ENCODE peak calls at places on chromosomes 3 and 15, in eight cellular contexts. A, Y, Z, R, O, P, M and V are unnamed samples. For H3K4me1, the result is how much of the 10 kb centered on the place peaks cover.

GRCh38 chr3:43879166-43879565 is 188.4 kb downstream of the ABHD5 start:
- DNase-seq in M (no peak), R (peak), Y (peak), Z (no peak), O (peak), A (no peak), P (peak), V (no peak)

GRCh38 chr3:149258714-149259113 is 37.1 kb upstream of the CP start:
- DNase-seq in O (no peak), R (no peak), Z (no peak), Y (no peak), P (no peak), A (no peak), M (no peak), V (no peak)

GRCh38 chr3:132726341-132726823 is 4.2 kb upstream of the NPHP3 start:
- DNase-seq in Z (peak), M (peak), Y (peak), O (peak), A (no peak), R (peak), P (no peak), V (no peak)

GRCh38 chr3:94772402-94772801 is 709.5 kb downstream of the NSUN3 start:
- DNase-seq in A (no peak), Z (no peak), Y (no peak), P (no peak), R (no peak), M (no peak), O (no peak), V (no peak)

GRCh38 chr15:66629817-66630576 is 64.2 kb upstream of the LCTL start:
- DNase-seq in A (no peak), P (no peak), R (no peak), Y (no peak), M (no peak), Z (no peak), O (no peak), V (no peak)

GRCh38 chr3:99620976-99621375 is 17.4 kb upstream of the COL8A1 start:
- DNase-seq in A (no peak), P (no peak), M (peak), Y (peak), R (no peak), O (no peak), Z (no peak), V (no peak)

GRCh38 chr15:70063284-70063991 is 34.3 kb downstream of the TLE3 start:
- DNase-seq in P (no peak), Z (no peak), M (no peak), A (no peak), Y (no peak), O (no peak), R (no peak), V (peak)

GRCh38 chr3:138125548-138126221 is 6.5 kb downstream of the A4GNT start:
- DNase-seq in Y (no peak), Z (peak), A (no peak), M (peak), P (no peak), R (no peak), O (peak), V (no peak)

GRCh38 chr3:123350971-123351370 is 97.9 kb downstream of the ADCY5 start:
- DNase-seq in Z (no peak), R (no peak), A (no peak), P (no peak), M (no peak), Y (no peak), O (no peak), V (peak)

GRCh38 chr15:87661481-87661880 is 595.1 kb downstream of the NTRK3 start:
- DNase-seq in A (no peak), O (no peak), P (no peak), Y (no peak), R (no peak), M (no peak), Z (no peak), V (no peak)

GRCh38 chr3:147419062-147419701 is 10.0 kb downstream of the ZIC1 start:
- DNase-seq in O (peak), Z (peak), A (no peak), P (no peak), M (peak), R (peak), Y (no peak), V (no peak)

GRCh38 chr3:166114448-166114847 is 277.2 kb upstream of the BCHE start:
- DNase-seq in R (no peak), P (no peak), O (no peak), A (no peak), Z (no peak), Y (no peak), M (no peak), V (no peak)

GRCh38 chr3:139421459-139421858 is 32.0 kb upstream of the COPB2 start:
- DNase-seq in Y (no peak), O (peak), M (no peak), P (no peak), Z (no peak), R (peak), A (no peak), V (no peak)

GRCh38 chr3:49132437-49133225 is at the start of gene LAMB2:
- DNase-seq in P (peak), A (peak), Z (peak), M (peak), O (peak), Y (peak), R (peak), V (peak)

GRCh38 chr3:62373714-62374333 is 474 bp upstream of the FEZF2 start:
- DNase-seq in Y (no peak), R (no peak), M (no peak), P (no peak), A (no peak), Z (no peak), O (no peak), V (no peak)

GRCh38 chr3:135458539-135458938 is 507.0 kb upstream of the PPP2R3A start:
- DNase-seq in P (no peak), Y (no peak), M (no peak), O (no peak), A (no peak), Z (no peak), R (no peak), V (no peak)

GRCh38 chr15:52370010-52370409 is 74.4 kb upstream of the MYO5C start:
- DNase-seq in P (no peak), R (no peak), A (peak), O (no peak), Y (no peak), M (no peak), Z (no peak), V (no peak)

GRCh38 chr3:158775001-158775400 is 26.9 kb upstream of the MFSD1 start:
- DNase-seq in R (no peak), P (no peak), M (peak), Y (no peak), O (no peak), A (no peak), Z (peak), V (no peak)

GRCh38 chr15:31379042-31379441 is 52.4 kb downstream of the KLF13 start:
- DNase-seq in M (no peak), P (no peak), Y (no peak), O (no peak), A (no peak), R (no peak), Z (no peak), V (no peak)

GRCh38 chr3:119148493-119149180 is 2.7 kb downstream of the TEX55 start:
- DNase-seq in R (no peak), O (no peak), Y (peak), Z (peak), M (peak), A (no peak), P (no peak), V (no peak)

GRCh38 chr3:33887478-33887877 is 89.0 kb downstream of the PDCD6IP start:
- DNase-seq in Z (no peak), O (no peak), R (no peak), Y (no peak), A (no peak), M (no peak), P (no peak), V (no peak)

GRCh38 chr3:58387650-58388546 is 45.7 kb downstream of the PDHB start:
- DNase-seq in R (no peak), P (no peak), O (no peak), A (no peak), Z (no peak), M (peak), Y (no peak), V (no peak)
- H3K4me1 ChIP-seq in R (under half), P (half or more), O (under half), A (under half), Z (under half), M (under half), Y (under half), V (under half)

DNA sequence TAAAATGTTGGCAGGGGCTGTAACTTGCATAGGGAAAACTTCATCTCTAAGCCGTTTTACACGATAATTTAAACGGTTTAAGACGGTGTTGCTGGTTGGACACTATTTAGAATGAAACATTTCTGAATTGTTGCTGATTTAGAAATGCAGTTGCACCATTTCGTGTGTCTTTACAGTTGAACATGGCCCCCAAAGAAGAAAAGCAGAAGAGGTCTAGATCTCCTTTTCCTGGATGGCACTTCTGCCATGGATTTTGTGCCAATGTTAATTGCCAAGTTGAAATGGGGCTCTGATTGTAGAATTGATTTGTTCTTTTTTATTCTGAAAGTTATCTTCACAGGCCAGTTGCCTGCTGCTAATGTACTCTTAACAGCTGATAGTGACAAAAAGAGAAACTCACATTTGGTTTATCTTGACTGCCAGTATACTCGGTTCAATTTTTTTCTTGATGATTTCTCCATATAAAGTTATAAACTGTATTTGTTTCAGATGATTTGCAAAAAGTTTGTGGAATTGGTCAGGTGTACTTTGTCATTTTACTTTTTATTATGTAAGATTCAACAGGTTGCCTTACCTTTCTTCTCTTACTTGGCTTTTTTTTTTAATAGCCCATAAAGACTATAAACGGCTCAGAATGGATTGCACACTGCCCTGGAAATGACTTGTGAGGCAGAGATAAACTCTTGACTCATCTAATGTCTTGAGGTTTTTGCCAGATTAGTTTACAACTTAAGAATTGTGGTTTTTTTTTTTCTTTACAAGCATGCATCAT is 1.4 kb downstream of the APPL1 start:
- DNase-seq in P (no peak), O (no peak), R (no peak), Z (peak), Y (peak), M (peak), A (no peak), V (no peak)
- H3K27ac ChIP-seq in P (no peak), O (no peak), R (no peak), Z (peak), Y (peak), M (no peak), A (peak), V (peak)

GRCh38 chr3:71028802-71029201 is 554.7 kb downstream of the FOXP1 start:
- DNase-seq in R (no peak), Z (no peak), A (no peak), P (no peak), M (no peak), Y (no peak), O (no peak), V (no peak)

GRCh38 chr3:71029770-71030169 is 553.8 kb downstream of the FOXP1 start:
- DNase-seq in A (no peak), M (no peak), O (no peak), R (no peak), Y (no peak), Z (no peak), P (no peak), V (no peak)

GRCh38 chr3:71025010-71025409 is 558.5 kb downstream of the FOXP1 start:
- DNase-seq in M (no peak), R (no peak), O (no peak), P (no peak), Y (no peak), A (no peak), Z (no peak), V (no peak)

GRCh38 chr3:71025516-71025915 is 558.0 kb downstream of the FOXP1 start:
- DNase-seq in Y (no peak), Z (no peak), P (no peak), M (no peak), O (no peak), A (no peak), R (no peak), V (no peak)

DNA sequence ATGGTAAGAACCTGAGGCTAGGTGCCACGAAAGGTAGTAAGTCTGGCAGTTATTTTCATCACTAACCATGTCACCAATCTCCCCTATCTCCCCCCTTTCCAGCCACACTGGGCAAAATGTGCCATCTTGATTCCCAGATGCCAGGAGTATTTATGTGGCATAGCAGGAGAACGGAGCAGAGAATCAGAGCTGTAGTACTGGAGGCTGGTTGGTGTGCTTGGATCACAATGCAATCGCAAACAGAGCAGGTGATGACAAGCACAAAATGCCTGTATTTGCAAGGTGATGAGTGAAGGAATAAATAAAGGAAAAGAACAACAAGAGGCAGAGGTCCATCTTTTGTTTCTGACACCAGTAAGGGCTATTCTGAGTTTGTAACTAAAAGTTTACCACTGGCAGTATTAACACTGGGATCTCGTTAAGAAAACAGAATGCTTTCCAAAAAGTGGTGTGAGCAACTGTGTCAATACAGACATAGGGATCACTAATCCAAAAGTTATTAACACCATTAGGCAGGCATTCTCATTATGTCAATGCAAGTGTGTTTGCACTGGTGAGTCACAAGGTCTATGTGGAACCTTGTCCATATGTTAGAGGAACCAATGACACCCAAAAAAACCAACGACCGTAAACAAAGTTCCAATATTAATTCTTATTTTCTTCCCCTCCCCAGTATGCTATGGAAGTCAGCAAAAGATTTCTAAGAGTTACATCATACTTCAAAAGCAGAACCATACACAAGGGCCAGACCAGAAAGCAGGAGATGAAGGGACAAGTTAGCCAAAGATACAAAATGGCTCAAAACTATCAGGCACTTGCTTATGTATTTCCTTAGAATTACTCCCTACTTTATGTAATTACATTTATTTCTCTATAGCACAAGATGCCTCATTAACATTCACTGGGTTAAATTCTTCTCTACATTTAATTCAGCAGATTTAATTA is 556.6 kb downstream of the FOXP1 start:
- DNase-seq in R (no peak), Z (peak), O (no peak), A (no peak), M (no peak), P (no peak), Y (no peak), V (no peak)
- H3K4me1 ChIP-seq in R (under half), Z (under half), O (under half), A (under half), M (under half), P (half or more), Y (under half), V (half or more)

DNA sequence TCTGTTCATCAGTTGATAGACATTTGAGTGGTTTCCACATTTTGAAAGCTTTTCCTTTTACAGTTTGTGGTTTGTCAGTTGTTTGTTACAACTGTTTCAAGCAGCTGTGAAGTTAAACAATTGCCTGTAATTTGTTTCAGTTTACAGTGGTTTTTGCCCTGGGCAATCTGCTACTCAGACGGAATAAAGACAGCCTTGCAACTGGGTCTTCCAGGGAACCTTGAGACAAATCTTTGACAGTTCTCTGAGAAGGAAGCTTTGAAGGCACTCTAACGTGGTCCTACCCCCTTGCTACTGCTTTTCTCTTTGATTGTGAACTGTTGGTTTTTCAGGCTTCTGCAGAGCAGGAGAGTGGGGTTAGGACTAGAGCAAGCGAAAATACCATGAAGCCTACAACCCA is 28.0 kb downstream of the LRRC28 start:
- DNase-seq in P (no peak), Z (no peak), Y (no peak), M (peak), A (no peak), R (no peak), O (no peak), V (no peak)
- H3K27ac ChIP-seq in P (no peak), Z (no peak), Y (no peak), M (no peak), A (no peak), R (no peak), O (no peak), V (no peak)

GRCh38 chr15:56929933-56930332 is 11.5 kb downstream of the TCF12 start:
- DNase-seq in M (no peak), O (no peak), Y (no peak), P (no peak), A (no peak), R (no peak), Z (no peak), V (no peak)

GRCh38 chr15:56927816-56928215 is 9.4 kb downstream of the TCF12 start:
- DNase-seq in O (peak), R (peak), P (no peak), Z (no peak), Y (no peak), M (no peak), A (no peak), V (no peak)

GRCh38 chr15:56931674-56932507 is 13.4 kb downstream of the TCF12 start:
- DNase-seq in O (peak), A (no peak), P (no peak), R (no peak), Z (no peak), M (no peak), Y (no peak), V (no peak)

GRCh38 chr15:56930663-56931313 is 12.3 kb downstream of the TCF12 start:
- DNase-seq in O (no peak), P (no peak), M (no peak), R (no peak), A (no peak), Y (no peak), Z (peak), V (no peak)

GRCh38 chr15:56929389-56929788 is 10.9 kb downstream of the TCF12 start:
- DNase-seq in R (no peak), A (no peak), M (peak), P (no peak), Y (no peak), Z (peak), O (no peak), V (no peak)
- H3K4me1 ChIP-seq in R (under half), A (half or more), M (under half), P (half or more), Y (under half), Z (under half), O (half or more), V (half or more)

DNA sequence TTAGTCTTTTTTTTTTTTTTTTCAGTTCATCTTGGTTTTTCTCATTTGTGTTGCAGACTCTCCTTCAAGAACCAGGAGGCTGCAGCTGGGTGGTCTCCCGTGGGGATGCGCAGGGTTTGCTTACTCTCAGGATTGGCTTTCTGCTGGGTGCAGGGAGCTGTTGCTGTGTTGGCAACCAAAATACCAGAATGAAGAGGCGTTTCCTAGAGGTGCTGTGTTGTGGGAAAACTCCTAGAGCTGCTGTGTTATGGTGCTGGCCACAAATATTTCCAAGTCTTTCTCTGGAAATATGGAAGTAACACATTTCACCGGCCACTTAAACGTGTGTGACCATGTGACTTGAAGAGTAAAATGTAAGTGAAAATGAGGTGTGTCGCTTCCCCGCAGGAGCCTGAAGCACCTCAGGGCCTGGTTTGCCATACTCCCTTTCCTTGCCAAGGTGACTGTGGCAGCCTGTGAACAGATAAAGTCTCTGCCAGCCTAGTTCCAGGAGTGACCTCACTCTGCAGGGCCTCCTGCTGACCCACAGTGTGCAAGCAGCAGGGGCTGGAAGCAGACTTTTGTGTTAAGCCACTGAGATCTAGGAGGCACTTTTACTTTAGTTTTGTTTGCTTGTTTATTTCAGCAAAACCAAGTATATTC is 258.9 kb downstream of the ADAMTS17 start:
- DNase-seq in R (no peak), O (no peak), P (no peak), M (no peak), A (no peak), Y (no peak), Z (no peak), V (peak)
- H3K27ac ChIP-seq in R (no peak), O (no peak), P (no peak), M (no peak), A (no peak), Y (no peak), Z (no peak), V (no peak)

DNA sequence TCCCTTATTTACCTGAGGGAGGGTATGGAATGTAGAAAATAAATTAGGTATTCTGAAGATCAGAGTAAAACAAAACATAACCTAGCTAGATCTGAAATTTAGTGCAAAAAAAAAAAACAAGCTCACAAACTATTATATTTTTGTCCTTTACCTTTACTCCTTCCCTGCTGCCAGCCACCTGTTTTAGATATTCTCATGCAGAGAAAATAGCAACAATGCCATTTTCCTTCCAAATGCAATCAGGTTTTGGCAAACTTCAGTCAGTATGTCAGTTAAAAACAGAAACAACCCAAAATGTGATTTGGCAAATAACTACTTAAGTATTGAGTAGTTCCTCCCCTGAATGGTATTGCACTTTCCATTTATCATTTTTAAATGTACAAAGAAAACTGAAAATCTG is 35.8 kb downstream of the PEAK1 start:
- DNase-seq in Z (no peak), O (no peak), M (no peak), Y (no peak), R (no peak), P (no peak), A (no peak), V (no peak)
- H3K4me1 ChIP-seq in Z (under half), O (under half), M (under half), Y (under half), R (under half), P (under half), A (under half), V (under half)

GRCh38 chr3:71461098-71461497 is 122.4 kb downstream of the FOXP1 start:
- DNase-seq in Y (no peak), O (no peak), M (no peak), P (no peak), Z (no peak), A (no peak), R (no peak), V (no peak)
- H3K27ac ChIP-seq in Y (peak), O (no peak), M (no peak), P (no peak), Z (no peak), A (no peak), R (no peak), V (no peak)